ENCODE peak calls at places on chromosomes 2 and 18, in six cellular contexts. D is uterus, E is A549, A is Peyer's patch, Y is HCT116, H is WERI-Rb-1. Z is an unnamed sample.

GRCh38 chr2:199602271-199602895 is 144.6 kb upstream of the SATB2 start:
- DNase-seq in D (no peak), E (peak), A (no peak), Y (peak), H (peak), Z (no peak)

GRCh38 chr2:7930800-7931635 is 750.8 kb upstream of the ID2 start:
- DNase-seq in D (peak), E (no peak), A (no peak), Y (no peak), H (no peak), Z (no peak)

GRCh38 chr18:44536041-44536440 is 144.6 kb upstream of the SETBP1 start:
- DNase-seq in D (no peak), E (no peak), A (no peak), Y (no peak), H (no peak), Z (no peak)

GRCh38 chr2:38824906-38825305 is 46.9 kb downstream of the GEMIN6 start:
- DNase-seq in D (no peak), E (no peak), A (no peak), Y (no peak), H (no peak), Z (no peak)

GRCh38 chr2:43464546-43464945 is 131.3 kb downstream of the THADA start:
- DNase-seq in D (peak), E (no peak), A (no peak), Y (no peak), H (no peak), Z (no peak)

GRCh38 chr2:11156396-11157075 is 1.3 kb downstream of the SLC66A3 start:
- DNase-seq in D (no peak), E (no peak), A (peak), Y (no peak), H (no peak), Z (no peak)

GRCh38 chr18:11497585-11497984 is 111.8 kb upstream of the SLC35G4 start:
- DNase-seq in D (no peak), E (no peak), A (no peak), Y (no peak), H (no peak), Z (no peak)

GRCh38 chr2:8569332-8569930 is 112.4 kb upstream of the ID2 start:
- DNase-seq in D (no peak), E (no peak), A (peak), Y (no peak), H (no peak), Z (no peak)

GRCh38 chr2:54522624-54523281 is 66.6 kb downstream of the SPTBN1 start:
- DNase-seq in D (no peak), E (peak), A (peak), Y (peak), H (peak), Z (peak)

GRCh38 chr2:143071185-143071876 is 57.9 kb upstream of the ARHGAP15 start:
- DNase-seq in D (no peak), E (no peak), A (no peak), Y (no peak), H (no peak), Z (no peak)
- H3K27ac ChIP-seq in D (no peak), E (no peak), A (no peak), Y (no peak), H (no peak), Z (no peak)

GRCh38 chr2:64622443-64623231 is 31.1 kb downstream of the SERTAD2 start:
- DNase-seq in D (no peak), E (no peak), A (no peak), Y (no peak), H (no peak), Z (no peak)
- TF ChIP-seq CTCF in D (peak), E (no peak), A (no peak), Y (no peak), H (peak), Z (no peak)

GRCh38 chr18:79191418-79191817 is 122.2 kb downstream of the ATP9B start:
- DNase-seq in D (no peak), E (no peak), A (no peak), Y (no peak), H (no peak), Z (no peak)

GRCh38 chr18:79191956-79192355 is 122.8 kb downstream of the ATP9B start:
- DNase-seq in D (no peak), E (no peak), A (no peak), Y (no peak), H (no peak), Z (no peak)

GRCh38 chr18:79182047-79182713 is 113.0 kb downstream of the ATP9B start:
- DNase-seq in D (no peak), E (no peak), A (no peak), Y (no peak), H (no peak), Z (no peak)

GRCh38 chr18:79186649-79187048 is 117.5 kb downstream of the ATP9B start:
- DNase-seq in D (no peak), E (no peak), A (no peak), Y (no peak), H (no peak), Z (no peak)
- H3K4me3 ChIP-seq in D (no peak), E (no peak), A (no peak), Y (no peak), H (no peak), Z (no peak)

DNA sequence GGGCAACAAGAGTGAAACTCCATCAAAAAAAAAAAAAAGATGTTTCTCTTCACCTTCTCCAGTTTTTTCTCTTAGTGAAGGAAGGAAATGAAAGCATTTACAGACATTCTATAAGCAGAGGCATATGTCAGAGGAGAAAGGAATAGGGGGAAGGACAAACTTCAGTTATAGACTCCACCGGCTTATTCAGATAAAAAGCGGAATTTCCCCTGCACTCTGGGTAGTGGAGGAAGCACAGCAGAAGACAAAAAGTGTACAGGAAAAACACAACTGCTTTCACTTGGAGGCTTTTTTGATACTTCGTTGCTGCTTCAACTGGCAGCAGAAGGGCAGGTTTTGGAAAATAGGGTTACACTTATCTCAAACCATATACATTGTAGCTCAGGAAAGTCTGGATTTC is 3.2 kb upstream of the MGAT4A start:
- DNase-seq in D (no peak), E (no peak), A (no peak), Y (no peak), H (no peak), Z (no peak)
- H3K27ac ChIP-seq in D (no peak), E (no peak), A (peak), Y (no peak), H (no peak), Z (peak)

GRCh38 chr2:197596751-197597150 is 78.6 kb downstream of the RFTN2 start:
- DNase-seq in D (no peak), E (no peak), A (no peak), Y (no peak), H (no peak), Z (no peak)

GRCh38 chr2:197600306-197600705 is 75.1 kb downstream of the RFTN2 start:
- DNase-seq in D (no peak), E (no peak), A (no peak), Y (no peak), H (no peak), Z (no peak)

GRCh38 chr2:197598450-197598849 is 76.9 kb downstream of the RFTN2 start:
- DNase-seq in D (no peak), E (no peak), A (no peak), Y (no peak), H (no peak), Z (no peak)

GRCh38 chr2:197604117-197604516 is 71.3 kb downstream of the RFTN2 start:
- DNase-seq in D (no peak), E (no peak), A (no peak), Y (no peak), H (no peak), Z (no peak)

GRCh38 chr2:197599285-197599965 is 76.0 kb downstream of the RFTN2 start:
- DNase-seq in D (no peak), E (peak), A (no peak), Y (peak), H (no peak), Z (peak)
- TF ChIP-seq CTCF in D (no peak), E (peak), A (no peak), Y (no peak), H (peak), Z (peak)

GRCh38 chr2:36476411-36476810 is 120.8 kb downstream of the CRIM1 start:
- DNase-seq in D (no peak), E (no peak), A (no peak), Y (no peak), H (no peak), Z (no peak)
- H3K4me3 ChIP-seq in D (no peak), E (no peak), A (no peak), Y (no peak), H (no peak), Z (no peak)

GRCh38 chr2:182866095-182866460 is 359 bp downstream of the FRZB start:
- DNase-seq in D (peak), E (no peak), A (peak), Y (no peak), H (peak), Z (no peak)

GRCh38 chr2:182864949-182865348 is 1.5 kb downstream of the FRZB start:
- DNase-seq in D (no peak), E (no peak), A (no peak), Y (no peak), H (no peak), Z (no peak)

GRCh38 chr2:182862003-182862402 is 4.4 kb downstream of the FRZB start:
- DNase-seq in D (peak), E (no peak), A (no peak), Y (no peak), H (no peak), Z (no peak)

GRCh38 chr2:182860858-182861257 is 5.6 kb downstream of the FRZB start:
- DNase-seq in D (no peak), E (no peak), A (no peak), Y (no peak), H (no peak), Z (no peak)

DNA sequence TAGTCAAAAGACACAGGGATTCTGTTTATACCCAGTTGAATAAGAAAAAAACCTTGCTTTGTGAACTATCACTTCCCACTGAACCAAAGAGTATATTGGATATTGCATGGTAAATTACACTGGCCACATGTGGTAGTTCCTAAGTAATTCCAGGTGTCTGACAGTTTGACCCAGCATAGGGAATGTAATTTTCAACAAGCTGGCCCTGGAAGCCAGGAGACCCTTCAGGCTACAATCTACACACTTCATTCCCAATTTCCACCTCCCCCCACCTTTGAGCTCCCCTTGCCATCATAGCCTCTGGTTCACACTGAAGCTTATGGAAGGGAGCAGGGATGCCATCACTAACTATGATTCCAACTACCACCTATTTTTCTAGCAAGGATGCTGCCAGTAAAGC is 2.8 kb downstream of the FRZB start:
- DNase-seq in D (no peak), E (no peak), A (no peak), Y (no peak), H (no peak), Z (no peak)
- H3K27ac ChIP-seq in D (no peak), E (no peak), A (no peak), Y (no peak), H (no peak), Z (no peak)

GRCh38 chr2:13650586-13651180 is 933.9 kb downstream of the TRIB2 start:
- DNase-seq in D (no peak), E (peak), A (no peak), Y (no peak), H (peak), Z (no peak)
- TF ChIP-seq CTCF in D (no peak), E (no peak), A (no peak), Y (no peak), H (peak), Z (no peak)

GRCh38 chr18:9712130-9712577 is 4.1 kb downstream of the RAB31 start:
- DNase-seq in D (no peak), E (no peak), A (no peak), Y (no peak), H (no peak), Z (no peak)

GRCh38 chr18:9712606-9713005 is 4.5 kb downstream of the RAB31 start:
- DNase-seq in D (no peak), E (no peak), A (no peak), Y (no peak), H (no peak), Z (no peak)

GRCh38 chr18:9710037-9710436 is 1.9 kb downstream of the RAB31 start:
- DNase-seq in D (no peak), E (no peak), A (no peak), Y (no peak), H (no peak), Z (no peak)

GRCh38 chr18:9708882-9709877 is 1.1 kb downstream of the RAB31 start:
- DNase-seq in D (peak), E (no peak), A (no peak), Y (no peak), H (no peak), Z (no peak)

DNA sequence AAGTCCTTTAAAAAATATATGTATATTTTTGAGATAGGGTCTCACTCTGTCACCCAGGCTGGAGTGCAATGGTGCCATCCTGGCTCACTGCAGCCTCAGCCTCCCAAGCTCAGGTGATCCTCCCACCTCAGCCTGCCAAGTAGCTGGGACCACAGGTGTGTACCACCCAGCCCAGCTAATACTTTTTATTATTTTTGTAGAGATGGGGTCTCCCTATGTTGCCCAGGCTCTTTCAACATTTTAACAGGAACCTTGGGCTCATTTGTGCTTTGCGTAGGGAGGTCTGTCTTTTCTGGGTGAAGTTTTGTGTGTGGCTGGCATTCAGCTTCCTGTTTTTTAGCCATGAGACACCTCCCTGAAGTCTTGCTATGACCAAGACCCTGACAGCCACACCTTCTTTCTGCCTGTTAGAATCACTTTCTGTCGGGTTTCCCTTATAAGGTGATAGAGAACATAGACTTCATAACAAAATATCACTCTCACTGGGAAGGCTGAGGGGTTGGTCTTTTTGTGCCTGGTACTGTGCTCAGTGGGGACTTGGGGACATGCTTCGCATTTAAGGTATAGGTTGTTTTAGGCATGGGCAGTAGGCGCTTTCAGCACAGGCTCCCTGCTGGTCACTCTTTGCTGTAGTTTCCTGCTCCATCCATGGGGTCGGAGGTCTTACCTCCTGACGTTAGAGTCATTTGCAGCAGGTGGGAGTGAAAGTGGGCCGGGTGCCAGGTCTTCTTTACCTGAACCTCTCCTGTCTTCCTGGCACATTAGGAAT is 3.4 kb downstream of the RAB31 start:
- DNase-seq in D (no peak), E (no peak), A (no peak), Y (no peak), H (no peak), Z (no peak)
- H3K4me3 ChIP-seq in D (no peak), E (no peak), A (no peak), Y (no peak), H (no peak), Z (no peak)

Z was measured in CD8-positive, alpha-beta T cell.